ENCODE peak calls at places on chromosomes 5 and 9, in six cellular contexts. N is IMR-90, D is mesendoderm, X is H1, A is neuronal stem cell, K is mesenchymal stem cell. F is an unnamed sample.

GRCh38 chr5:134524219-134524825 is 1.1 kb upstream of the JADE2 start:
- DNase-seq in N (peak; percentile 63), D (peak; percentile 94), X (peak; percentile 84), A (no peak), K (peak; percentile 77), F (peak; percentile 82)

GRCh38 chr5:59161206-59162105 is 578.6 kb downstream of the RAB3C start:
- DNase-seq in N (no peak), D (no peak), X (no peak), A (no peak), K (no peak), F (peak; percentile 36)

GRCh38 chr9:27198175-27198574 is 89.2 kb downstream of the TEK start:
- DNase-seq in N (peak; percentile 38), D (peak; percentile 38), X (no peak), A (no peak), K (no peak), F (no peak)

GRCh38 chr5:80036621-80037020 is 1.5 kb downstream of the THBS4 start:
- DNase-seq in N (no peak), D (no peak), X (no peak), A (no peak), K (no peak), F (no peak)

GRCh38 chr5:115209279-115209678 is 39.6 kb upstream of the TRIM36 start:
- DNase-seq in N (peak; percentile 2), D (no peak), X (no peak), A (no peak), K (peak; percentile 57), F (no peak)

GRCh38 chr9:21542780-21543179 is 60.7 kb upstream of the IFNE start:
- DNase-seq in N (no peak), D (no peak), X (no peak), A (no peak), K (peak; percentile 37), F (no peak)

GRCh38 chr9:88464851-88465250 is 70.1 kb upstream of the NXNL2 start:
- DNase-seq in N (peak; percentile 25), D (no peak), X (no peak), A (no peak), K (peak; percentile 55), F (no peak)

GRCh38 chr9:113548221-113549041 is 84.9 kb downstream of the RGS3 start:
- DNase-seq in N (no peak), D (peak; percentile 77), X (no peak), A (no peak), K (peak; percentile 86), F (peak; percentile 45)

GRCh38 chr9:134917431-134918373 is at the start of gene FCN1:
- DNase-seq in N (no peak), D (no peak), X (no peak), A (no peak), K (no peak), F (no peak)

GRCh38 chr5:17374973-17375844 is 122.8 kb upstream of the TAF11L2 start:
- DNase-seq in N (peak; percentile 56), D (peak; percentile 83), X (peak; percentile 47), A (no peak), K (peak; percentile 61), F (peak; percentile 94)

GRCh38 chr5:135978993-135979392 is 24.2 kb upstream of the LECT2 start:
- DNase-seq in N (no peak), D (no peak), X (no peak), A (no peak), K (no peak), F (no peak)

GRCh38 chr5:142644640-142645361 is 41.1 kb downstream of the FGF1 start:
- DNase-seq in N (peak; percentile 99), D (peak; percentile 89), X (no peak), A (no peak), K (peak; percentile 96), F (peak; percentile 37)

GRCh38 chr9:81984911-81985310 is 3.7 kb upstream of the SPATA31D1 start:
- DNase-seq in N (peak; percentile 53), D (no peak), X (no peak), A (no peak), K (no peak), F (no peak)

GRCh38 chr5:114223866-114224265 is 138.0 kb upstream of the KCNN2 start:
- DNase-seq in N (no peak), D (peak; percentile 66), X (no peak), A (no peak), K (no peak), F (no peak)

GRCh38 chr5:126976520-126977172 is 53.7 kb downstream of the MARCHF3 start:
- DNase-seq in N (no peak), D (no peak), X (no peak), A (no peak), K (no peak), F (no peak)

GRCh38 chr5:143714629-143715028 is 97.3 kb upstream of the HMHB1 start:
- DNase-seq in N (peak; percentile 60), D (no peak), X (no peak), A (no peak), K (peak; percentile 42), F (peak; percentile 58)

GRCh38 chr5:126508962-126509279 is 85.7 kb downstream of the GRAMD2B start:
- DNase-seq in N (no peak), D (no peak), X (no peak), A (no peak), K (peak; percentile 68), F (no peak)

GRCh38 chr9:81377921-81378320 is 311.4 kb downstream of the TLE1 start:
- DNase-seq in N (peak; percentile 7), D (no peak), X (no peak), A (no peak), K (no peak), F (peak; percentile 16)

GRCh38 chr5:180026320-180026719 is 45.2 kb downstream of the RNF130 start:
- DNase-seq in N (peak; percentile 67), D (peak; percentile 55), X (no peak), A (no peak), K (peak; percentile 66), F (no peak)

GRCh38 chr9:85900504-85901201 is 40.3 kb upstream of the NAA35 start:
- DNase-seq in N (peak; percentile 36), D (peak; percentile 69), X (peak; percentile 10), A (peak; percentile 15), K (peak; percentile 47), F (peak; percentile 37)

GRCh38 chr9:132390966-132391365 is 15.7 kb downstream of the TTF1 start:
- DNase-seq in N (no peak), D (no peak), X (no peak), A (no peak), K (no peak), F (no peak)

GRCh38 chr9:132391446-132391845 is 15.2 kb downstream of the TTF1 start:
- DNase-seq in N (no peak), D (no peak), X (no peak), A (no peak), K (no peak), F (no peak)
- H3K36me3 ChIP-seq in N (peaks cover 65% of the 10 kb centered on the region), D (peaks cover 36% of the 10 kb centered on the region), X (peaks cover 61% of the 10 kb centered on the region), A (peaks cover 52% of the 10 kb centered on the region), K (peaks cover 87% of the 10 kb centered on the region), F (peaks cover 44% of the 10 kb centered on the region)

DNA sequence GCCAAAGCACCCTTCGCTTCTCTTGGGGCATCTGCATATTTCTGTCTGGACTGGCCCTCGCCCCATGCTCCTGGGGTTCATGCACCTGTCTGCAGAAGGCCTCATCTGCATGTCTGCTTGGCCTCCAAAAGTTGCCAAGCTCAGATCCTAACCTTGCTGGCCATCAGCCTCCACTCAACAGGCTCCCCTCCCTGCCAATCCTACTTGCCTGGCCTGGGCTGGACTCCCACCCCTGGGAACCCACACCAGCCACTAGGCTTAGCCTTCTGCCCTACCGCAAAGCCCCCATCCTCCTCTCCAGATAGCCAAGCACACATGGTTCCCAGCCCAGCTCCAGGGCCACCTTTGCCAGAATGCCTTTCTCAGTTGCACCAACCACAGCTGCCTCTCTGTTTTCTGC is 159.8 kb downstream of the PAX5 start:
- DNase-seq in N (no peak), D (no peak), X (no peak), A (no peak), K (no peak), F (no peak)
- H4K8ac ChIP-seq in N (no peak overlapping the region), D (no peak overlapping the region), X (no peak overlapping the region), A (no peak overlapping the region), K (no peak overlapping the region), F (no peak overlapping the region)

GRCh38 chr9:128912270-128912853 is 8.4 kb upstream of the PHYHD1 start:
- DNase-seq in N (peak; percentile 94), D (peak; percentile 92), X (peak; percentile 38), A (no peak), K (peak; percentile 70), F (peak; percentile 29)

GRCh38 chr9:128913048-128913900 is 7.5 kb upstream of the PHYHD1 start:
- DNase-seq in N (no peak), D (no peak), X (no peak), A (no peak), K (no peak), F (no peak)

GRCh38 chr9:128916745-128917144 is 4.0 kb upstream of the PHYHD1 start:
- DNase-seq in N (no peak), D (no peak), X (no peak), A (no peak), K (no peak), F (no peak)

GRCh38 chr9:128916204-128916603 is 4.6 kb upstream of the PHYHD1 start:
- DNase-seq in N (no peak), D (no peak), X (no peak), A (no peak), K (no peak), F (no peak)

GRCh38 chr9:128913995-128914772 is 6.6 kb upstream of the PHYHD1 start:
- DNase-seq in N (no peak), D (no peak), X (no peak), A (no peak), K (no peak), F (no peak)
- H3K36me3 ChIP-seq in N (peaks cover 37% of the 10 kb centered on the region), D (peaks cover 4% of the 10 kb centered on the region), X (peaks cover 37% of the 10 kb centered on the region), A (peaks cover 34% of the 10 kb centered on the region), K (peaks cover 32% of the 10 kb centered on the region), F (peaks cover 70% of the 10 kb centered on the region)

DNA sequence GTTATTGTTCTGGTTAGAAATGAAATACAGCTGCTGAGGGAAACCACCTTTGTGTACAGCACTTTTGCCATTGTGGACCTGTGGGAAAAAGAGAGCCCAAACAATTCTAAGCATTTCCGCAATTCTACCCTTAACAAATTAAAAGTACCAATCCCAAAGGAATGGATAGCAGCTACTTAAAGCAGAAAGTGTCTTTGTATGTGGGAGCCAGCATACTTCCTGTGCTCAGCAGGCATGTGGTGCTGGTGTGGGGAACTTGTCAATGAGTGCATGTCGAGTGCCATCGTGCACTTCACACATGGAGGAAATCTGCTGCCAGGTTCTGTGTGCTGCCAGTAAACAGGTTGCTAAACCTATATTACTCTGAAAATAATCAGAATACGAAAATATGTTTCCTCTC is 399.0 kb downstream of the LRRC70 start:
- DNase-seq in N (no peak), D (peak; percentile 90), X (peak; percentile 25), A (peak; percentile 6), K (no peak), F (no peak)
- H4K8ac ChIP-seq in N (no peak overlapping the region), D (no peak overlapping the region), X (no peak overlapping the region), A (no peak overlapping the region), K (no peak overlapping the region), F (no peak overlapping the region)

DNA sequence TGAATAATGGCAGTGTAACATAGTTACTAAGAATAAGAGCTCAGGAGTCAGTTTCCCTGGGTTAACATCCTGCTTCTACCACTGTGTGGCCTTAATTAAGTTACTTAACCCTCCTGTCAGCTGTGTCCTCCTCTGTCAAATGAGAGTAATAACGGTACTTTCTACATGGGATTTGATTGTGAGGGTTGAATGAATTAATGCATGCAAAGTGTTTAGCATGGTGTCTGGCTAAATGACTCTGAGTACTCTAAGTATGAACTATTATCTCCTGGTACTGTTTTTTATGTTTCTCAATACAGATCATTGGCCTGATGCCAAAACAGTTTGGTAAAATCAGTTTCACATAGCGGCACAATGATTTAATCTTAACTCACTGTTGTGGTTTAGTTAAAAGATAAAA is 19.6 kb downstream of the ZNF131 start:
- DNase-seq in N (peak; percentile 44), D (no peak), X (no peak), A (no peak), K (no peak), F (no peak)
- H3K36me3 ChIP-seq in N (peaks cover 14% of the 10 kb centered on the region), D (peaks cover 5% of the 10 kb centered on the region), X (peaks cover 11% of the 10 kb centered on the region), A (peaks cover 3% of the 10 kb centered on the region), K (peaks cover 34% of the 10 kb centered on the region), F (peaks cover 20% of the 10 kb centered on the region)